ENCODE peak calls at places on chromosome 12, in ten cellular contexts. L, W, O, R, G, M, E, K, Y and C are unnamed samples.

GRCh38 chr12:68327896-68328295 is 4.3 kb downstream of the MDM1 start:
- DNase-seq in G (no peak), E (no peak), O (no peak), K (no peak), W (no peak), Y (no peak), L (no peak), M (no peak), R (no peak), C (no peak)

GRCh38 chr12:130698106-130698505 is 18.0 kb downstream of the RIMBP2 start:
- DNase-seq in K (no peak), W (no peak), R (peak; percentile 6), Y (no peak), M (no peak), G (no peak), L (no peak), E (no peak), O (no peak), C (no peak)

GRCh38 chr12:49733219-49734017 is 7.9 kb upstream of the TMBIM6 start:
- DNase-seq in Y (no peak), W (no peak), E (no peak), O (no peak), R (no peak), K (no peak), M (no peak), L (no peak), G (no peak), C (no peak)

GRCh38 chr12:105922670-105923102 is 216.1 kb downstream of the NUAK1 start:
- DNase-seq in K (no peak), E (no peak), L (no peak), M (peak; percentile 87), R (peak; percentile 69), W (no peak), G (no peak), Y (no peak), O (no peak), C (no peak)

GRCh38 chr12:52042706-52043385 is 8.4 kb upstream of the NR4A1 start:
- DNase-seq in M (no peak), O (no peak), W (no peak), Y (no peak), R (no peak), E (no peak), G (no peak), L (no peak), K (no peak), C (no peak)

GRCh38 chr12:95622879-95623278 is 71.6 kb upstream of the USP44 start:
- DNase-seq in O (no peak), Y (no peak), G (no peak), R (peak; percentile 49), W (no peak), M (no peak), K (no peak), L (no peak), E (no peak), C (no peak)

GRCh38 chr12:14393736-14394135 is 28.3 kb downstream of the ATF7IP start:
- DNase-seq in G (no peak), E (no peak), R (no peak), K (no peak), O (no peak), W (no peak), M (peak; percentile 69), L (no peak), Y (no peak), C (no peak)

GRCh38 chr12:116969615-116970575 is 59.1 kb downstream of the FBXW8 start:
- DNase-seq in K (no peak), Y (peak; percentile 0), R (no peak), G (peak; percentile 50), E (no peak), M (no peak), W (no peak), L (no peak), O (no peak), C (no peak)

GRCh38 chr12:4369548-4369947 is 10.0 kb downstream of the FGF23 start:
- DNase-seq in R (no peak), M (no peak), Y (no peak), E (no peak), O (no peak), L (no peak), K (no peak), G (no peak), W (no peak), C (no peak)

GRCh38 chr12:131619106-131619642 is 91.7 kb upstream of the SFSWAP start:
- DNase-seq in L (no peak), Y (no peak), W (no peak), E (no peak), M (no peak), K (no peak), O (no peak), G (no peak), R (no peak), C (no peak)

GRCh38 chr12:58557646-58558045 is 362.7 kb downstream of the LRIG3 start:
- DNase-seq in M (no peak), R (no peak), E (no peak), W (no peak), Y (no peak), G (no peak), K (no peak), L (no peak), O (no peak), C (no peak)

GRCh38 chr12:1792406-1792805 is 28.0 kb upstream of the LRTM2 start:
- DNase-seq in W (no peak), O (no peak), L (no peak), R (no peak), M (no peak), G (no peak), E (no peak), Y (no peak), K (no peak), C (no peak)

GRCh38 chr12:53232641-53233538 is 881 bp upstream of the RARG start:
- DNase-seq in L (peak; percentile 49), E (no peak), G (peak; percentile 45), K (no peak), O (no peak), M (no peak), R (peak; percentile 61), W (peak; percentile 41), Y (peak; percentile 50), C (peak; percentile 89)

GRCh38 chr12:33427071-33427470 is 12.5 kb downstream of the SYT10 start:
- DNase-seq in L (no peak), K (no peak), M (no peak), E (no peak), W (peak; percentile 8), Y (no peak), G (no peak), O (no peak), R (peak; percentile 21), C (no peak)

GRCh38 chr12:109870648-109871047 is 9.7 kb downstream of the GLTP start:
- DNase-seq in M (peak; percentile 61), L (no peak), K (no peak), R (no peak), O (no peak), E (no peak), W (no peak), G (peak; percentile 24), Y (no peak), C (no peak)

GRCh38 chr12:54997914-54998507 is 13.4 kb upstream of the TESPA1 start:
- DNase-seq in Y (no peak), E (no peak), M (no peak), R (no peak), O (no peak), W (no peak), K (no peak), G (no peak), L (no peak), C (no peak)

GRCh38 chr12:104280111-104280510 is 23.4 kb upstream of the EID3 start:
- DNase-seq in G (no peak), L (no peak), O (no peak), M (no peak), E (no peak), W (peak; percentile 9), Y (no peak), R (no peak), K (no peak), C (no peak)

GRCh38 chr12:55703976-55704761 is 3.5 kb downstream of the ITGA7 start:
- DNase-seq in L (no peak), R (no peak), W (no peak), G (peak; percentile 52), M (no peak), Y (peak; percentile 27), K (no peak), E (no peak), O (no peak), C (no peak)

GRCh38 chr12:108828774-108829173 is 28.6 kb downstream of the SSH1 start:
- DNase-seq in E (no peak), L (no peak), R (no peak), G (peak; percentile 90), M (peak; percentile 94), K (no peak), O (no peak), W (no peak), Y (no peak), C (no peak)

GRCh38 chr12:124520896-124521295 is 46.5 kb downstream of the NCOR2 start:
- DNase-seq in M (no peak), O (no peak), Y (no peak), K (no peak), R (no peak), G (no peak), W (no peak), E (no peak), L (no peak), C (no peak)